ENCODE peak calls at places on chromosomes 16 and 17, in five cellular contexts. Z is GM12878, J is HepG2, A is K562, T is HCT116. L is an unnamed sample.
A peak's percentile ranks its signal among the peaks of the same experiment; 100 is the strongest.

GRCh38 chr16:25143898-25144297 is 32.4 kb downstream of the LCMT1 start:
- DNase-seq in Z (no peak), J (no peak), A (no peak), T (no peak), L (no peak)

GRCh38 chr16:69531988-69532387 is 33.8 kb upstream of the NFAT5 start:
- DNase-seq in Z (no peak), J (no peak), A (no peak), T (no peak), L (no peak)

GRCh38 chr17:83194189-83194565 is 114.8 kb downstream of the METRNL start:
- DNase-seq in A (no peak), Z (no peak), J (no peak), T (no peak), L (no peak)

GRCh38 chr16:80454802-80455201 is 86.0 kb upstream of the DYNLRB2 start:
- DNase-seq in T (no peak), A (no peak), J (no peak), Z (no peak), L (no peak)

GRCh38 chr17:17781591-17782424 is 55.0 kb downstream of the SREBF1 start:
- DNase-seq in T (no peak), A (no peak), Z (no peak), J (no peak), L (no peak)

GRCh38 chr16:2475413-2476344 is 752 bp downstream of the TBC1D24 start:
- DNase-seq in Z (no peak), A (peak; percentile 58), J (no peak), T (no peak), L (no peak)

GRCh38 chr16:64278196-64278595 is 843.7 kb downstream of the CDH11 start:
- DNase-seq in Z (no peak), A (no peak), T (no peak), J (no peak), L (no peak)

GRCh38 chr17:11404431-11404830 is 163.4 kb downstream of the SHISA6 start:
- DNase-seq in A (no peak), T (no peak), J (no peak), Z (no peak), L (no peak)

GRCh38 chr16:47732806-47733150 is 271.6 kb downstream of the PHKB start:
- DNase-seq in J (no peak), Z (no peak), A (no peak), T (peak; percentile 10), L (no peak)

GRCh38 chr17:67365762-67366192 is 600 bp downstream of the PSMD12 start:
- DNase-seq in J (peak; percentile 61), T (no peak), A (peak; percentile 26), Z (no peak), L (no peak)

GRCh38 chr17:57286372-57287105 is 30.2 kb downstream of the MSI2 start:
- DNase-seq in J (no peak), T (no peak), A (no peak), Z (no peak), L (no peak)

GRCh38 chr16:87465306-87465705 is 27.5 kb downstream of the ZCCHC14 start:
- DNase-seq in J (peak; percentile 79), Z (no peak), T (no peak), A (peak; percentile 39), L (no peak)

GRCh38 chr17:68871447-68871846 is 83.7 kb downstream of the ABCA8 start:
- DNase-seq in J (no peak), T (no peak), A (no peak), Z (no peak), L (no peak)

GRCh38 chr16:81891734-81892364 is 112.8 kb downstream of the PLCG2 start:
- DNase-seq in J (no peak), T (no peak), Z (no peak), A (no peak), L (no peak)

GRCh38 chr16:88805340-88805715 is 1.7 kb downstream of the CDT1 start:
- DNase-seq in A (no peak), T (no peak), Z (no peak), J (no peak), L (no peak)

GRCh38 chr16:79463839-79464238 is 136.7 kb downstream of the MAF start:
- DNase-seq in T (no peak), Z (no peak), J (no peak), A (no peak), L (no peak)

DNA sequence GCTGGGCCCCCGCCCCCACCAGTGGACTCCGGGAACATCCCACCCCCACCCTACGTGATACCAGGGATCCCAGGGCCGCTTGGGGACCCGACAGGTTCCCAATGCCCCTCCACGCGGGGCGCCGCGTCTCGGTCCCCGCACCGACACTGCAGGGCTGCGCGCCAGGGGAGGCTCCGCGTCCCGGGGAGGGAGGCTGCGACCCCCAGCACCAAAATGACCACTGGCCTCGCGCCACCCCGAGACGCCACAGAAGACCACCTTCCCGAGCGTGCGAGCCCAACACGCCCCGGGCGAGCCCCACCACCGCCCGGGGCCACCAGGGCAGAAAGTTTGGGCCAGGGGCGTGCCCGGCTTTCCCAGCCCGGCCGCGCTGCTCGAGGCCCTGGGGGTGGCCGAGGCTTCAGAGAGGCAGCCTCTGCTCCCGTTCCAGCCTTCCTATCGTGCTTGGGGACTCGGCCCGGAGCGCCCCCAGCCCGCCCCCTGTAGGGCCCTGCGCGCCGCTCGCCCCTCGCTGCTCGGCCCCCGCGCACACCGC is 1.2 kb downstream of the RBFOX3 start:
- DNase-seq in T (no peak), A (no peak), J (no peak), Z (no peak), L (no peak)
- TF ChIP-seq ZNF274 in T (no peak), A (no peak), J (no peak), Z (no peak), L (no peak)

GRCh38 chr17:78524870-78525510 is 52.2 kb downstream of the DNAH17 start:
- DNase-seq in Z (no peak), T (no peak), J (no peak), A (no peak), L (no peak)
- H3K4me3 ChIP-seq in Z (no peak overlapping the region), T (no peak overlapping the region), J (no peak overlapping the region), A (no peak overlapping the region), L (no peak overlapping the region)

DNA sequence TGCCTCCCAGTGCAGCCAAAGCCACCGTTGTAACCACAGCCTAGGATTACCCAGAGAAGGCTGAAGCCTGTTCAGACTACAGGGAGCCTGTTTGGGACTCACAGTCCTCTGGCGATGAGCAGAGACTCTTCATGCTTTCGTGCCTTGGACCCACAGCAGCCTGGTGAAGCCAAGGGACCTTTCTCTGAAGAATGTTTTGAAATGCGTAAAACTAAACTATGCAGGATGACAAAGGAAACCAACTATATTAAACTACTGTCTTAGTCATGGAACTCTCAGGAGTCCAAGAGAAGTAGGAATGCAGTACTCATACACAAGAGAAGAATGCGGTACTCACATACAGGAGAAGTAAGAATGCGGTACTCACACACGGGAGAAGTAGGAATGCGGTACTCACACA is 20.9 kb downstream of the ABR start:
- DNase-seq in J (no peak), T (no peak), A (no peak), Z (no peak), L (no peak)
- TF ChIP-seq ZNF274 in J (no peak), T (no peak), A (no peak), Z (no peak), L (no peak)

GRCh38 chr17:49438885-49439284 is 24.2 kb upstream of the PHB1 start:
- DNase-seq in J (no peak), T (no peak), Z (no peak), A (no peak), L (no peak)

GRCh38 chr17:49440581-49440980 is 25.9 kb upstream of the PHB1 start:
- DNase-seq in A (no peak), J (no peak), Z (no peak), T (no peak), L (no peak)

GRCh38 chr17:49438439-49438861 is 23.8 kb upstream of the PHB1 start:
- DNase-seq in T (no peak), Z (no peak), J (peak; percentile 41), A (no peak), L (no peak)

GRCh38 chr17:49439305-49439672 is 24.6 kb upstream of the PHB1 start:
- DNase-seq in T (no peak), Z (no peak), A (no peak), J (no peak), L (no peak)

DNA sequence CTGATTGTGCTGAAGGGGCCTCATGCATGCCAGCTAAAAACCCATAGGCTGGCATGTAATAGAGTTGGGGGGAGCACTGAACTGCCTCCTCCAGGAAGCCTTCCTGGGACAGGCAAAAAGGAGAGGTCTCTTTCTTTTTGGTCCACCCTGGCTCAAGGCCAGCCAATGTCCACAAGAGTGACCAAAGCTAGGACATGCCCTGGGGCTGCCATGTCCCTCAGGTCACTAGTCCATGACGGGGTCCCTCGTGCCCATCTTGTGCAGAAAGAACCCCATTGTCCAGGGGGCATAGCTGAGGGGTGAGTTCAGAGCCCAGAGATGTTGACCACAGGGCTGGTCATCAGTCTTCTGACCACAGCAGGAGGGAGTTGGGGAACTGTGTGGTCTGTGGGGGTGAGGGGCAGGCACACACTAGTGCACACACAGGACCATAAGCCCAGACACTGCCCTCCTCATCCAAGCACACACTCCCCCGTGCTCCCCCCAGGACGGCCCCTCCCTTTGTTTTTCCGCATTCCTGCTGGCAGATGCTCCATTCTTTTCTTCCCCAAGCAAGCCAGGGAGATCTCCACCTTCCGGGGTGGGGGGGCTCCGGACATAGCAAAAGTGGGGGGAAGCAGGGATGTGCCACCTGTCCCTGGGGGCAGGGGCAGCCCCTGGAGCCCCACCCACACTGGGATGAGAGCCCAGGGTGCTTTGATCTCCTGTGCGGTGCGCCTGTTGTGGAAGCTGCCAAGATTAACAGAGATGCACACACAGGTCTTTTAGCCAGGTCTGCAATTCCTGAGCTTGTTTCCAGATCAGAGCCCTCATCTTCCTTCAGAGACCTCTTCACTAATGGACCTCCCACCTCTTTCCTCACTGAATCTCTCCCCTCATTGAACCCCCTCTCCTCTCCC is 25.2 kb upstream of the PHB1 start:
- DNase-seq in T (no peak), A (no peak), J (peak; percentile 49), Z (no peak), L (no peak)
- H3K4me3 ChIP-seq in T (no peak overlapping the region), A (no peak overlapping the region), J (no peak overlapping the region), Z (no peak overlapping the region), L (no peak overlapping the region)

GRCh38 chr16:13866073-13866472 is 53.9 kb upstream of the ERCC4 start:
- DNase-seq in Z (no peak), J (peak; percentile 86), T (peak; percentile 72), A (peak; percentile 64), L (peak; percentile 67)
- TF ChIP-seq ZNF274 in Z (no peak), J (peak; percentile 67), T (no peak), A (no peak), L (no peak)

GRCh38 chr17:43578352-43578698 is 32.2 kb upstream of the ETV4 start:
- DNase-seq in Z (no peak), A (no peak), J (no peak), T (no peak), L (no peak)
- H3K4me3 ChIP-seq in Z (no peak overlapping the region), A (no peak overlapping the region), J (no peak overlapping the region), T (no peak overlapping the region), L (no peak overlapping the region)

DNA sequence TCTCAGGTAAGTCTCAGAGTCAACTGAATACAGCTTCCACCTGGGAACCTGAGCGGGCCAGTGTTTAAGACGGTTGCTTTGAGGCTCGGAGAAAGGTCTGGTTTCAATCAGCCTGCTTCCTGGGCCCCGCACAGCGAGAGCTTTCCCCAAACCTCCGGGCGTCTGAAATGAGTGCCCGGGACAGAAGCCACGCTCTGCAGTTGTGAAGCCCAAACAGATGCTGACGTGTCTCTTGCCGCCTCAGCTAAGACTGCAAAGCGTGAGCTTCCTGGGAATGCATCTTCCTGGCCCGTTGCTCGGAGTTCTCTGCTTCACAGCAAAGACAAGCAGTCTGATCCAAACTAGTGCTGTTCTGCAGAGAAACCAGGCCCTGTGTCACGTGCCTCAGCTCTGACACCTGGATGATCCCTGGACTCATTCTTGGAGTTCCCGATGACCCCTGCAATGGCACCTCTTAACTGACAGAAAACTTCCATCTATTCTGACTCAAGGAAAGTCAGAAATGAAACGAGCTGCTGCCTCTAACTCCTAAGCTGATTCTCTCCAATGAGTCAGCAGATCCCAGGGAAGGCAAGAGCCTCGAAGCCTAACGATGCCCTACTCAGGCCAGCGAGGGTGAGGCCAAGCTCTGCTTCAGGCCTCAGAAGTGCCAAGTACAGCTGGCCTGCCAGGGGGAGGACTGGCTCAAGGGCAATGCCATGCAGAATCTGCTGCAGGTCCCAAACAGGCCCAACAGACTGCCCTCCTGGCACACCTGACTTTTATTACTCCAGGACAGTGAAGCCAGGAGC is 36.5 kb downstream of the PLXDC1 start:
- DNase-seq in Z (no peak), T (no peak), J (no peak), A (no peak), L (no peak)
- TF ChIP-seq ZNF274 in Z (no peak), T (no peak), J (no peak), A (no peak), L (no peak)